ENCODE peak calls at places on chromosomes 12 and 14, in eight cellular contexts. One of them, this sample, is unnamed.

GRCh38 chr12:13192719-13193118 is 3.8 kb upstream of the EMP1 start:
- DNase-seq in A549: no peak
- DNase-seq in spleen: no peak
- DNase-seq in tibial nerve: no peak
- DNase-seq in mammary epithelial cell: no peak
- DNase-seq in gastrocnemius medialis: no peak
- DNase-seq in esophagus squamous epithelium: no peak
- DNase-seq in breast epithelium: no peak
- DNase-seq in this sample: no peak

GRCh38 chr14:96852823-96853422 is 55.7 kb downstream of the VRK1 start:
- DNase-seq in A549: peak
- DNase-seq in spleen: no peak
- DNase-seq in tibial nerve: peak
- DNase-seq in mammary epithelial cell: peak
- DNase-seq in gastrocnemius medialis: no peak
- DNase-seq in esophagus squamous epithelium: no peak
- DNase-seq in breast epithelium: no peak
- DNase-seq in this sample: peak

GRCh38 chr12:67155863-67156262 is 113.3 kb upstream of the CAND1 start:
- DNase-seq in A549: no peak
- DNase-seq in spleen: no peak
- DNase-seq in tibial nerve: no peak
- DNase-seq in mammary epithelial cell: peak
- DNase-seq in gastrocnemius medialis: no peak
- DNase-seq in esophagus squamous epithelium: no peak
- DNase-seq in breast epithelium: no peak
- DNase-seq in this sample: no peak

GRCh38 chr12:43099691-43100163 is 452.3 kb downstream of the ADAMTS20 start:
- DNase-seq in A549: no peak
- DNase-seq in spleen: no peak
- DNase-seq in tibial nerve: no peak
- DNase-seq in mammary epithelial cell: no peak
- DNase-seq in gastrocnemius medialis: no peak
- DNase-seq in esophagus squamous epithelium: no peak
- DNase-seq in breast epithelium: no peak
- DNase-seq in this sample: no peak

GRCh38 chr12:18753481-18754117 is 15.7 kb downstream of the CAPZA3 start:
- DNase-seq in A549: no peak
- DNase-seq in spleen: no peak
- DNase-seq in tibial nerve: no peak
- DNase-seq in mammary epithelial cell: no peak
- DNase-seq in gastrocnemius medialis: no peak
- DNase-seq in esophagus squamous epithelium: no peak
- DNase-seq in breast epithelium: no peak
- DNase-seq in this sample: no peak

GRCh38 chr12:57244306-57244696 is 6.7 kb downstream of the STAC3 start:
- DNase-seq in A549: no peak
- DNase-seq in spleen: no peak
- DNase-seq in tibial nerve: no peak
- DNase-seq in mammary epithelial cell: no peak
- DNase-seq in gastrocnemius medialis: no peak
- DNase-seq in esophagus squamous epithelium: no peak
- DNase-seq in breast epithelium: no peak
- DNase-seq in this sample: no peak

GRCh38 chr12:76033116-76034001 is 1.8 kb upstream of the PHLDA1 start:
- DNase-seq in A549: no peak
- DNase-seq in spleen: no peak
- DNase-seq in tibial nerve: no peak
- DNase-seq in mammary epithelial cell: peak
- DNase-seq in gastrocnemius medialis: no peak
- DNase-seq in esophagus squamous epithelium: no peak
- DNase-seq in breast epithelium: no peak
- DNase-seq in this sample: no peak

GRCh38 chr12:15688838-15689237 is 100.3 kb downstream of the EPS8 start:
- DNase-seq in A549: no peak
- DNase-seq in spleen: no peak
- DNase-seq in tibial nerve: no peak
- DNase-seq in mammary epithelial cell: no peak
- DNase-seq in gastrocnemius medialis: no peak
- DNase-seq in esophagus squamous epithelium: no peak
- DNase-seq in breast epithelium: no peak
- DNase-seq in this sample: no peak

GRCh38 chr14:71123579-71124135 is 216.4 kb downstream of the PCNX1 start:
- DNase-seq in A549: no peak
- DNase-seq in spleen: no peak
- DNase-seq in tibial nerve: no peak
- DNase-seq in mammary epithelial cell: no peak
- DNase-seq in gastrocnemius medialis: no peak
- DNase-seq in esophagus squamous epithelium: no peak
- DNase-seq in breast epithelium: no peak
- DNase-seq in this sample: no peak

GRCh38 chr12:65313704-65314317 is 35.3 kb downstream of the MSRB3 start:
- DNase-seq in A549: no peak
- DNase-seq in spleen: no peak
- DNase-seq in tibial nerve: no peak
- DNase-seq in mammary epithelial cell: peak
- DNase-seq in gastrocnemius medialis: no peak
- DNase-seq in esophagus squamous epithelium: no peak
- DNase-seq in breast epithelium: no peak
- DNase-seq in this sample: no peak

GRCh38 chr12:124809878-124810277 is 53.8 kb downstream of the SCARB1 start:
- DNase-seq in A549: no peak
- DNase-seq in spleen: no peak
- DNase-seq in tibial nerve: no peak
- DNase-seq in mammary epithelial cell: peak
- DNase-seq in gastrocnemius medialis: no peak
- DNase-seq in esophagus squamous epithelium: no peak
- DNase-seq in breast epithelium: no peak
- DNase-seq in this sample: no peak

GRCh38 chr14:43232261-43232660 is 1274.8 kb downstream of the FSCB start:
- DNase-seq in A549: no peak
- DNase-seq in spleen: no peak
- DNase-seq in tibial nerve: no peak
- DNase-seq in mammary epithelial cell: no peak
- DNase-seq in gastrocnemius medialis: no peak
- DNase-seq in esophagus squamous epithelium: no peak
- DNase-seq in breast epithelium: no peak
- DNase-seq in this sample: no peak

GRCh38 chr14:92656306-92656705 is 92.1 kb downstream of the LGMN start:
- DNase-seq in A549: no peak
- DNase-seq in spleen: no peak
- DNase-seq in tibial nerve: no peak
- DNase-seq in mammary epithelial cell: no peak
- DNase-seq in gastrocnemius medialis: no peak
- DNase-seq in esophagus squamous epithelium: no peak
- DNase-seq in breast epithelium: no peak
- DNase-seq in this sample: no peak

GRCh38 chr12:88834226-88834625 is 254.0 kb upstream of the KITLG start:
- DNase-seq in A549: no peak
- DNase-seq in spleen: no peak
- DNase-seq in tibial nerve: no peak
- DNase-seq in mammary epithelial cell: peak
- DNase-seq in gastrocnemius medialis: no peak
- DNase-seq in esophagus squamous epithelium: no peak
- DNase-seq in breast epithelium: no peak
- DNase-seq in this sample: no peak
- H3K27ac ChIP-seq in A549: no peak
- H3K27ac ChIP-seq in spleen: no peak
- H3K27ac ChIP-seq in tibial nerve: no peak
- H3K27ac ChIP-seq in mammary epithelial cell: no peak
- H3K27ac ChIP-seq in gastrocnemius medialis: no peak
- H3K27ac ChIP-seq in esophagus squamous epithelium: no peak
- H3K27ac ChIP-seq in breast epithelium: no peak
- H3K27ac ChIP-seq in this sample: no peak

GRCh38 chr12:52614381-52615207 is 3.8 kb downstream of the KRT73 start:
- DNase-seq in A549: no peak
- DNase-seq in spleen: no peak
- DNase-seq in tibial nerve: no peak
- DNase-seq in mammary epithelial cell: peak
- DNase-seq in gastrocnemius medialis: no peak
- DNase-seq in esophagus squamous epithelium: no peak
- DNase-seq in breast epithelium: no peak
- DNase-seq in this sample: no peak

GRCh38 chr12:52615208-52615868 is 3.0 kb downstream of the KRT73 start:
- DNase-seq in A549: no peak
- DNase-seq in spleen: no peak
- DNase-seq in tibial nerve: no peak
- DNase-seq in mammary epithelial cell: peak
- DNase-seq in gastrocnemius medialis: no peak
- DNase-seq in esophagus squamous epithelium: no peak
- DNase-seq in breast epithelium: no peak
- DNase-seq in this sample: no peak

GRCh38 chr12:52611080-52611468 is 7.3 kb downstream of the KRT73 start:
- DNase-seq in A549: no peak
- DNase-seq in spleen: no peak
- DNase-seq in tibial nerve: no peak
- DNase-seq in mammary epithelial cell: no peak
- DNase-seq in gastrocnemius medialis: no peak
- DNase-seq in esophagus squamous epithelium: no peak
- DNase-seq in breast epithelium: no peak
- DNase-seq in this sample: no peak

GRCh38 chr12:52613363-52614030 is 4.9 kb downstream of the KRT73 start:
- DNase-seq in A549: no peak
- DNase-seq in spleen: no peak
- DNase-seq in tibial nerve: no peak
- DNase-seq in mammary epithelial cell: no peak
- DNase-seq in gastrocnemius medialis: no peak
- DNase-seq in esophagus squamous epithelium: no peak
- DNase-seq in breast epithelium: no peak
- DNase-seq in this sample: no peak

GRCh38 chr12:52612431-52613290 is 5.7 kb downstream of the KRT73 start:
- DNase-seq in A549: no peak
- DNase-seq in spleen: no peak
- DNase-seq in tibial nerve: no peak
- DNase-seq in mammary epithelial cell: no peak
- DNase-seq in gastrocnemius medialis: no peak
- DNase-seq in esophagus squamous epithelium: no peak
- DNase-seq in breast epithelium: no peak
- DNase-seq in this sample: no peak
- H3K4me3 ChIP-seq in A549: no peak
- H3K4me3 ChIP-seq in spleen: no peak
- H3K4me3 ChIP-seq in tibial nerve: no peak
- H3K4me3 ChIP-seq in mammary epithelial cell: no peak
- H3K4me3 ChIP-seq in gastrocnemius medialis: no peak
- H3K4me3 ChIP-seq in esophagus squamous epithelium: no peak
- H3K4me3 ChIP-seq in breast epithelium: no peak
- H3K4me3 ChIP-seq in this sample: no peak

DNA sequence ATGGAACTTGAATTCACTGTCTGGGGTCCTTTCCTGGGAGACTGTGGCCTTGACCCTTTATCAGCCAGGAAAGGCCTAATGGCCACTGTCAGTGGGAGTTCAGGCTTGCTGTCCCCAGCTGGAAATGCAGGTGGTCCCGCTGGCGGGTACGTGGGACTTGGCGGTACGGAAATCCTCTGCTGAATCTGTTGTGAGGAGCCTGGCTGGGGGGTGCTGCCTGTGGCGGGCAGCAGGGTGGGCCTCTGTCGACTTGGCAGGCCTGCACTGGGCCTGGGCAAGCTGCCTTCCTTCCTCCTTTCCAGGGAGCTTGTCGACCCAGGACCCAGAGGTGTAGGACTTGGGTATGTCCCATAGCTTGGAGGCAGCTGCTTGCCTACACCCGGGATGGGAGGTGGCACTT is 26.3 kb downstream of the ZFYVE21 start:
- DNase-seq in A549: no peak
- DNase-seq in spleen: peak
- DNase-seq in tibial nerve: no peak
- DNase-seq in mammary epithelial cell: no peak
- DNase-seq in gastrocnemius medialis: no peak
- DNase-seq in esophagus squamous epithelium: no peak
- DNase-seq in breast epithelium: no peak
- DNase-seq in this sample: no peak
- TF ChIP-seq CTCF in A549: no peak
- TF ChIP-seq CTCF in spleen: no peak
- TF ChIP-seq CTCF in tibial nerve: no peak
- TF ChIP-seq CTCF in mammary epithelial cell: no peak
- TF ChIP-seq CTCF in gastrocnemius medialis: no peak
- TF ChIP-seq CTCF in esophagus squamous epithelium: no peak
- TF ChIP-seq CTCF in breast epithelium: no peak
- TF ChIP-seq CTCF in this sample: no peak

GRCh38 chr14:25111061-25111601 is 61.2 kb upstream of the STXBP6 start:
- DNase-seq in A549: no peak
- DNase-seq in spleen: no peak
- DNase-seq in tibial nerve: peak
- DNase-seq in mammary epithelial cell: peak
- DNase-seq in gastrocnemius medialis: no peak
- DNase-seq in esophagus squamous epithelium: no peak
- DNase-seq in breast epithelium: no peak
- DNase-seq in this sample: no peak

GRCh38 chr14:25108959-25109358 is 59.0 kb upstream of the STXBP6 start:
- DNase-seq in A549: no peak
- DNase-seq in spleen: no peak
- DNase-seq in tibial nerve: no peak
- DNase-seq in mammary epithelial cell: peak
- DNase-seq in gastrocnemius medialis: no peak
- DNase-seq in esophagus squamous epithelium: no peak
- DNase-seq in breast epithelium: no peak
- DNase-seq in this sample: no peak

GRCh38 chr14:25113394-25113793 is 63.4 kb upstream of the STXBP6 start:
- DNase-seq in A549: no peak
- DNase-seq in spleen: no peak
- DNase-seq in tibial nerve: no peak
- DNase-seq in mammary epithelial cell: no peak
- DNase-seq in gastrocnemius medialis: no peak
- DNase-seq in esophagus squamous epithelium: no peak
- DNase-seq in breast epithelium: no peak
- DNase-seq in this sample: no peak

GRCh38 chr14:25110101-25110500 is 60.2 kb upstream of the STXBP6 start:
- DNase-seq in A549: no peak
- DNase-seq in spleen: no peak
- DNase-seq in tibial nerve: no peak
- DNase-seq in mammary epithelial cell: no peak
- DNase-seq in gastrocnemius medialis: no peak
- DNase-seq in esophagus squamous epithelium: no peak
- DNase-seq in breast epithelium: no peak
- DNase-seq in this sample: no peak
- H3K27ac ChIP-seq in A549: no peak
- H3K27ac ChIP-seq in spleen: no peak
- H3K27ac ChIP-seq in tibial nerve: no peak
- H3K27ac ChIP-seq in mammary epithelial cell: no peak
- H3K27ac ChIP-seq in gastrocnemius medialis: no peak
- H3K27ac ChIP-seq in esophagus squamous epithelium: no peak
- H3K27ac ChIP-seq in breast epithelium: no peak
- H3K27ac ChIP-seq in this sample: no peak